ENCODE peak calls at places on chromosomes 11 and 22, in four cellular contexts. U is BJ, W is dorsolateral prefrontal cortex, E is T-cell. O is an unnamed sample.
A peak's percentile ranks its signal among the peaks of the same experiment; 100 is the strongest.

GRCh38 chr22:23183107-23183698 is 2.9 kb downstream of the BCR start:
- DNase-seq in U (no peak), W (peak; percentile 72), E (no peak), O (peak; percentile 77)

GRCh38 chr22:40114411-40114810 is 63.3 kb upstream of the TNRC6B start:
- DNase-seq in U (no peak), W (no peak), E (no peak), O (no peak)

GRCh38 chr11:110331626-110332025 is 35.2 kb upstream of the RDX start:
- DNase-seq in U (no peak), W (no peak), E (no peak), O (no peak)

GRCh38 chr11:117333921-117334320 is 6.3 kb downstream of the CEP164 start:
- DNase-seq in U (no peak), W (no peak), E (no peak), O (no peak)

GRCh38 chr11:44539971-44540370 is 25.5 kb upstream of the CD82 start:
- DNase-seq in U (no peak), W (no peak), E (no peak), O (no peak)

GRCh38 chr11:69552951-69553350 is 71.5 kb downstream of the LINC01488 start:
- DNase-seq in U (no peak), W (peak; percentile 6), E (no peak), O (no peak)

GRCh38 chr11:71934213-71934612 is 5.4 kb downstream of the RNF121 start:
- DNase-seq in U (no peak), W (no peak), E (no peak), O (no peak)

GRCh38 chr11:11845066-11845465 is 3.3 kb downstream of the USP47 start:
- DNase-seq in U (no peak), W (no peak), E (no peak), O (no peak)

GRCh38 chr11:33802414-33802950 is 28.2 kb upstream of the FBXO3 start:
- DNase-seq in U (peak; percentile 31), W (peak; percentile 72), E (no peak), O (peak; percentile 71)

GRCh38 chr11:104731890-104732289 is 166.4 kb downstream of the CASP12 start:
- DNase-seq in U (no peak), W (no peak), E (no peak), O (no peak)

GRCh38 chr11:20474176-20474950 is 86.8 kb downstream of the PRMT3 start:
- DNase-seq in U (no peak), W (peak; percentile 42), E (no peak), O (peak; percentile 31)

GRCh38 chr11:102017029-102017428 is 30.2 kb upstream of the CFAP300 start:
- DNase-seq in U (no peak), W (no peak), E (no peak), O (no peak)

GRCh38 chr11:69524291-69524882 is 42.9 kb downstream of the LINC01488 start:
- DNase-seq in U (no peak), W (peak; percentile 6), E (no peak), O (peak; percentile 7)

GRCh38 chr11:57499413-57499982 is 16.0 kb downstream of the SLC43A1 start:
- DNase-seq in U (peak; percentile 52), W (peak; percentile 97), E (no peak), O (peak; percentile 94)

GRCh38 chr22:39182478-39183030 is 30.1 kb upstream of the CBX7 start:
- DNase-seq in U (no peak), W (no peak), E (no peak), O (no peak)